ENCODE peak calls at places on chromosomes 3 and 15, in five cellular contexts. C is WTC11, P is HepG2, A is GM12878, F is K562. X is an unnamed sample.

GRCh38 chr15:45146405-45146804 is 16.6 kb downstream of the DUOX1 start:
- DNase-seq in C (no peak), P (no peak), A (no peak), F (no peak), X (no peak)

GRCh38 chr15:52551762-52552161 is 17.1 kb downstream of the ARPP19 start:
- DNase-seq in C (no peak), P (no peak), A (no peak), F (no peak), X (no peak)

GRCh38 chr3:150469931-150470740 is 62.0 kb downstream of the TSC22D2 start:
- DNase-seq in C (no peak), P (no peak), A (no peak), F (no peak), X (peak; percentile 61)

GRCh38 chr15:90161946-90162345 is 39.2 kb upstream of the SEMA4B start:
- DNase-seq in C (no peak), P (no peak), A (peak; percentile 83), F (no peak), X (no peak)

GRCh38 chr15:89652131-89652530 is 3.1 kb downstream of the KIF7 start:
- DNase-seq in C (no peak), P (no peak), A (no peak), F (no peak), X (no peak)

GRCh38 chr15:74579001-74579400 is 36.6 kb upstream of the CLK3 start:
- DNase-seq in C (no peak), P (no peak), A (no peak), F (no peak), X (no peak)

GRCh38 chr3:144629413-144629812 is 657.8 kb downstream of the DIPK2A start:
- DNase-seq in C (no peak), P (no peak), A (no peak), F (no peak), X (no peak)

GRCh38 chr3:60101628-60102027 is 1051.8 kb upstream of the CFAP20DC start:
- DNase-seq in C (no peak), P (no peak), A (no peak), F (no peak), X (no peak)

GRCh38 chr3:139935866-139936817 is 1.2 kb downstream of the CLSTN2 start:
- DNase-seq in C (peak; percentile 47), P (no peak), A (no peak), F (no peak), X (no peak)

GRCh38 chr15:61831505-61831921 is 228.7 kb downstream of the VPS13C start:
- DNase-seq in C (no peak), P (no peak), A (no peak), F (no peak), X (no peak)

GRCh38 chr3:56938545-56938944 is 121.9 kb upstream of the SPATA12 start:
- DNase-seq in C (no peak), P (no peak), A (no peak), F (peak; percentile 3), X (no peak)

GRCh38 chr3:36992806-36993325 is at the start of gene EPM2AIP1:
- DNase-seq in C (peak; percentile 79), P (no peak), A (no peak), F (no peak), X (no peak)

GRCh38 chr3:61381745-61382392 is 130.6 kb upstream of the FHIT start:
- DNase-seq in C (no peak), P (peak; percentile 35), A (no peak), F (peak; percentile 21), X (peak; percentile 7)

GRCh38 chr3:76026379-76026778 is 241.0 kb upstream of the ZNF717 start:
- DNase-seq in C (no peak), P (no peak), A (no peak), F (no peak), X (no peak)

GRCh38 chr15:67172172-67172571 is 82.3 kb downstream of the AAGAB start:
- DNase-seq in C (no peak), P (no peak), A (no peak), F (no peak), X (no peak)

GRCh38 chr3:181403876-181404660 is 307.7 kb upstream of the SOX2 start:
- DNase-seq in C (no peak), P (no peak), A (no peak), F (no peak), X (no peak)

GRCh38 chr3:109920749-109921148 is 583.4 kb upstream of the DPPA4 start:
- DNase-seq in C (no peak), P (no peak), A (no peak), F (no peak), X (no peak)

GRCh38 chr15:57165992-57166391 is 210.3 kb upstream of the CGNL1 start:
- DNase-seq in C (no peak), P (no peak), A (no peak), F (peak; percentile 17), X (no peak)

GRCh38 chr3:149555941-149556340 is 81.4 kb downstream of the TM4SF4 start:
- DNase-seq in C (no peak), P (no peak), A (no peak), F (no peak), X (no peak)

GRCh38 chr15:83378921-83379561 is 68.1 kb upstream of the SH3GL3 start:
- DNase-seq in C (peak; percentile 57), P (no peak), A (no peak), F (no peak), X (no peak)

GRCh38 chr3:51955893-51956770 is 951 bp downstream of the GPR62 start:
- DNase-seq in C (peak; percentile 86), P (no peak), A (no peak), F (no peak), X (no peak)

GRCh38 chr3:63625161-63625560 is 27.3 kb upstream of the SNTN start:
- DNase-seq in C (no peak), P (no peak), A (no peak), F (no peak), X (no peak)

GRCh38 chr15:51647128-51647562 is 24.6 kb upstream of the DMXL2 start:
- DNase-seq in C (no peak), P (no peak), A (no peak), F (peak; percentile 95), X (no peak)

GRCh38 chr3:141076821-141077571 is 25.8 kb downstream of the SPSB4 start:
- DNase-seq in C (peak; percentile 45), P (no peak), A (no peak), F (no peak), X (no peak)
- TF ChIP-seq ESRRA in C (no peak), P (no peak), A (no peak), F (no peak), X (no peak)

GRCh38 chr3:65625310-65625709 is 413.4 kb downstream of the MAGI1 start:
- DNase-seq in C (no peak), P (no peak), A (no peak), F (no peak), X (no peak)
- TF ChIP-seq ESRRA in C (no peak), P (no peak), A (no peak), F (no peak), X (no peak)

DNA sequence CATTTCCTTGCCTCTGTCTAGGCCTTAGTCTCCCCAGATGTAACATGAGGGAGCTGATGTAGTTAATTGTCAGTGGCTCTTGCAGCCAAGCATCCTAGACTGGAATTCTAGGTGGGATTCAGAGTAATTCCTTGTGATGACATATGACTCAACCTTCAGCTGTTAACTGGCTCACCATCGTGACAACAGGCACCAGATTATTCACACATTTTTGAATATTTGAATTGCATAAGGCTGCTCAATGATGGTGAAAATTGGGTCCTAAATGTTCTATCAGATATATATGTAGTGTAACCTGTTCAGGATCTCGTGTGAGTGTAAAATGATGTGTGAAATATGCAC is 405.1 kb downstream of the LPP start:
- DNase-seq in C (no peak), P (no peak), A (no peak), F (no peak), X (no peak)
- TF ChIP-seq ESRRA in C (no peak), P (no peak), A (no peak), F (no peak), X (no peak)

DNA sequence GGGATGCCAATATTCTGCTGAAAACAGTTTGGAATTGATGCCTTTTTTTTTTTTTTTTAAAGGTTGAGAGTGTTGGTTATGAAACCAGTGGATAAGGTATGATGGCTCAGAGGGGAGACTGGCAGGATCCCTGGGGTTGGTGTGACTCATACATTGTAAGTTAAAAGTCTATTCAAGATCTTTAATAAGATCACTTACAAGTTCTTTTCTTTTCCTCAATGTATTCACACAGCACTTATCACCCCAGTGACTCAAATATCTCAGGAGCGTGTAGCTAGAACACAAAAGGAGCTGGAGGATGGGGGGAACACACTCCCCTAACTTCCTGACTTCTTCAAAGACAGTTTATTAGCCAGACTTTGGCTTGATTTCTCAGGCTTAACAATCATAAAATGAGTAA is 285.2 kb downstream of the SV2B start:
- DNase-seq in C (no peak), P (no peak), A (no peak), F (no peak), X (no peak)
- TF ChIP-seq ESRRA in C (no peak), P (no peak), A (no peak), F (no peak), X (no peak)

GRCh38 chr3:14289590-14290453 is 111.2 kb downstream of the LSM3 start:
- DNase-seq in C (no peak), P (peak; percentile 59), A (no peak), F (peak; percentile 72), X (peak; percentile 60)
- TF ChIP-seq ESRRA in C (no peak), P (no peak), A (no peak), F (no peak), X (no peak)

DNA sequence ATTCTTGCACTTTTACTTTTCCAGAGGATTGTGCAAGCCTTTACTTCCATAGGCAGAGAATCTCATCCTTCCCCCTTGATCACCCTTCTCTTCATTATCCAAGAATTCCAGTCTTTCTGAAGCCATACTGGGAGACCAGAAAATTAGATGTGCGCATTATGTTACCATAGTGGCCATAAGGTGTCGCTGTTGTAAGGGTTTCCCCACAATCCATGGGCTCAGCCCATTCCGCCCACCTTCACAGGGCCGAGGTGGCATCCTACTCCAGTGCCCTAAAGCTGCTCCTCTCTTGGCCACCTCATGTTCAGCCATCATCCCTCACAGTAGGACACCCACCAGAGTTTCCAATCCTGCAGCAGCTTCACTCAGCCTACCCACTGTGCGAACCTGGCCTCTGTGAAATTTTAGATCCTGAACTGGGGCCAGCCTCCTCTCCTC is 35.0 kb downstream of the CTSH start:
- DNase-seq in C (peak; percentile 65), P (peak; percentile 42), A (peak; percentile 26), F (peak; percentile 62), X (peak; percentile 72)
- TF ChIP-seq ESRRA in C (no peak), P (no peak), A (no peak), F (no peak), X (no peak)

DNA sequence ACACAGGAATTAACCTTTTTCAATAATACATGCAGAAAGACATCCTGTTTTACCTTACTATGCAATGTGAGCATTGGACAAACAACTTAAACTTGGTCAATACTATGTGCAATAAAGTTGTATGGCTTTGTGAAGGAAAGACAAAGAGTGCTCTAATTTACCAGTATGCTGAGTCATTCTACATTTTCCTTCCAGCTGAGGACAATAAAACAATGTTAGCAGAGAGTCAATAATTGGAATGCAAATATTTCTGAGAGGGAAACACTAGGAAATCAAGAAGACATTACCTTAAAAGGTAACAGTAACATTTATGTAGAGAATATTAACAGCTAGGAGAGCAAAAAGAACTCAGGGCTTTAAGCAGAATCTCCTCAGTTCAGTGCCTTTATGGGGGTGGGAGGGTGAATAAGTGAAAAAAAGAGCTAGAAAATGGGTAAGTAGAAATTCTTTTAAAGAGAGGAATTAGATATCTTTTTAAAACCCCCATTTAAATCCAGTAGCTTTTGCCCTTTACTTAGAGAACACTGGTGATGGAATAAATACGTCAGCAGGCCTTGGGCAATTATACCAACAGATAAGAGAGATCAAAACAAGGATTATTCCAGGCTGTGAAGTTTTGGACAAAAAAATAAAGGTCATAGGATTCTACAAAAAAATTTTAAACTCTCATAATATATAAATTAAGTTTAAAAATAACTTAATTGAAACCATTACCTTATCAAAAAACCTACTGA is 11.6 kb upstream of the HGD start:
- DNase-seq in C (no peak), P (peak; percentile 86), A (no peak), F (peak; percentile 5), X (peak; percentile 71)
- TF ChIP-seq ESRRA in C (no peak), P (no peak), A (no peak), F (no peak), X (no peak)